ENCODE peak calls at places on chromosomes 3 and 15, in six cellular contexts. Z is activated naive CD4-positive, alpha-beta T cell; K is anterior cingulate cortex; H is T follicular helper cell; S is hippocampal formation; U is cardiac muscle cell. M is an unnamed sample.

GRCh38 chr15:69658401-69658945 is 205.9 kb downstream of the RPLP1 start:
- DNase-seq in Z (no peak), K (no peak), H (no peak), S (no peak), U (no peak), M (no peak)

GRCh38 chr15:66879968-66880367 is 177.9 kb downstream of the SMAD6 start:
- DNase-seq in Z (no peak), K (no peak), H (no peak), S (no peak), U (no peak), M (no peak)

GRCh38 chr3:158105710-158106438 is at the start of gene SHOX2:
- DNase-seq in Z (no peak), K (no peak), H (no peak), S (no peak), U (no peak), M (no peak)

GRCh38 chr3:60053518-60054265 is 1003.9 kb upstream of the CFAP20DC start:
- DNase-seq in Z (no peak), K (no peak), H (no peak), S (no peak), U (no peak), M (no peak)

GRCh38 chr15:29091666-29092065 is 178.0 kb downstream of the NSMCE3 start:
- DNase-seq in Z (no peak), K (no peak), H (no peak), S (no peak), U (no peak), M (no peak)

GRCh38 chr15:40058476-40059140 is 19.6 kb upstream of the SRP14 start:
- DNase-seq in Z (no peak), K (no peak), H (no peak), S (no peak), U (no peak), M (no peak)

GRCh38 chr15:68369931-68370767 is 61.8 kb downstream of the ITGA11 start:
- DNase-seq in Z (no peak), K (no peak), H (no peak), S (no peak), U (no peak), M (no peak)

GRCh38 chr3:71453822-71454512 is 129.6 kb downstream of the FOXP1 start:
- DNase-seq in Z (no peak), K (no peak), H (no peak), S (no peak), U (no peak), M (peak; percentile 64)

GRCh38 chr15:79743032-79743431 is 153.8 kb downstream of the MTHFS start:
- DNase-seq in Z (no peak), K (no peak), H (no peak), S (no peak), U (no peak), M (no peak)

GRCh38 chr3:186825294-186825821 is 17.2 kb upstream of the ADIPOQ start:
- DNase-seq in Z (peak; percentile 11), K (peak; percentile 39), H (no peak), S (peak; percentile 14), U (peak; percentile 56), M (no peak)

M was measured in Jurkat, Clone E6-1.